ENCODE peak calls at places on chromosomes 3 and 15, in nine cellular contexts. G is SK-N-SH, F is brain microvascular endothelial cell, W is neural progenitor cell, M is dorsolateral prefrontal cortex, R is uterus, N is body of pancreas, P is fibroblast of lung, Y is transverse colon. J is an unnamed sample.

GRCh38 chr3:9214599-9214998 is 34.8 kb downstream of the SRGAP3 start:
- DNase-seq in R (no peak), Y (no peak), P (peak; percentile 87), M (no peak), N (no peak), W (no peak), G (no peak), F (peak; percentile 21), J (peak; percentile 52)

GRCh38 chr3:186121968-186122367 is 13.1 kb upstream of the ETV5 start:
- DNase-seq in R (no peak), M (no peak), G (no peak), N (peak; percentile 82), F (no peak), P (peak; percentile 2), W (no peak), Y (no peak), J (peak; percentile 57)

GRCh38 chr3:72137865-72138861 is 353.2 kb upstream of the PROK2 start:
- DNase-seq in R (no peak), M (no peak), P (no peak), N (no peak), F (no peak), Y (no peak), W (no peak), G (no peak), J (no peak)

GRCh38 chr3:30346927-30347320 is 259.5 kb upstream of the TGFBR2 start:
- DNase-seq in G (no peak), M (no peak), W (no peak), R (no peak), P (no peak), Y (no peak), N (no peak), F (no peak), J (no peak)

GRCh38 chr3:139893963-139894637 is 40.9 kb upstream of the CLSTN2 start:
- DNase-seq in W (no peak), M (no peak), P (no peak), G (no peak), F (no peak), N (no peak), Y (no peak), R (peak; percentile 38), J (no peak)

GRCh38 chr3:128726691-128727031 is 678 bp downstream of the RAB7A start:
- DNase-seq in Y (peak; percentile 73), R (peak; percentile 52), F (peak; percentile 65), M (peak; percentile 42), W (peak; percentile 48), N (peak; percentile 44), P (peak; percentile 75), G (no peak), J (peak; percentile 80)

GRCh38 chr3:168096210-168096795 is 579 bp upstream of the GOLIM4 start:
- DNase-seq in Y (peak; percentile 62), W (peak; percentile 67), N (peak; percentile 68), P (peak; percentile 95), G (peak; percentile 76), M (peak; percentile 26), R (no peak), F (peak; percentile 90), J (peak; percentile 78)

GRCh38 chr15:70066422-70066821 is 31.3 kb downstream of the TLE3 start:
- DNase-seq in W (no peak), R (no peak), N (no peak), F (no peak), P (peak; percentile 8), G (no peak), M (no peak), Y (no peak), J (no peak)

GRCh38 chr3:12158387-12159226 is at the start of gene TIMP4:
- DNase-seq in P (peak; percentile 52), R (peak; percentile 25), G (no peak), F (peak; percentile 51), Y (peak; percentile 59), W (peak; percentile 54), N (no peak), M (no peak), J (peak; percentile 34)

GRCh38 chr3:109081746-109082510 is 36.0 kb downstream of the MORC1 start:
- DNase-seq in F (peak; percentile 36), M (no peak), N (peak; percentile 45), W (peak; percentile 66), G (peak; percentile 34), Y (peak; percentile 14), R (no peak), P (peak; percentile 49), J (peak; percentile 43)

DNA sequence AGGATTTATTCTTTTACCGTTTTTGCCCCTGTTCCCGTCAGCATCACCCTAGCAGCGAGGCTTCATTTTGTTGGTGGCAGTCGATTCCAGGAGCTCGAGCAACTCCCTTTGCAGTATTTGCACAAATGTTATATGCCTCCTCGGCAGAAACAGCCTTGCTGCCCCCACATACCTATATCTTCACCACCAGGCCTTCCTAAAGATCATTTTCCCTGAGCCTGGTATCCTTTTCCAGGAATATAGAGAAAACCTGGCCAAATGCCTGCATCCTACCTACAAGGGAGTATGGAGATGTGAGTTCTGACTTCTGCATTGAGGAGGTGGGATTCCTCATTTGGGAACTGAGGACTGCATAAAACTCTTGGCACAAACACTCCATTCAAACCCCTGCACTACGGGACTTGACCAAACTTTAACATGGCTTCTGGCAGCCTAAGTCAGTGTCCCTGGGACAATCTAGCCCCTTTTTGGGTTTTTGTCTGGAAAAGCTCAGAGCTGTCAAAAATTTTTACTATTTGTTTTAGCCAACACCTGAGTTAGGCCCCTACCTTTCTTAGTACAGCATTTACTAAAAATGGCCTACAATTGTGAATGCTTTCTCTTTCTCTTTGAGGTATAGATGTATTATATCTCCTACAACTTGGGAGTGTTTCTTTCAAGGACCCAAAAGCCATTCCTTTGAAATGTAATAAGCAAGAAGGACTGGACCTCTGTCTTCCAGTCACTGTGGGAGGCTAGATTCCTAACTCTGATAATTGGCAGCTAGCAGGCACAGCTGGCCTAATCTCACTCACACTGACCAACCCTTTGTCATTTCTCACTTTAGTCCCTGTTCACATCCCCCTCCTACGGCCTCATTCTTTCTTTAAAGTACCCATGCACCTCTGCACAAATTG is 12.1 kb upstream of the UBE2Q2 start:
- DNase-seq in W (peak; percentile 88), F (no peak), M (no peak), P (no peak), R (no peak), N (no peak), G (peak; percentile 44), Y (no peak), J (no peak)
- H3K27ac ChIP-seq in W (no peak overlapping the region), F (no peak overlapping the region), M (no peak overlapping the region), P (no peak overlapping the region), R (no peak overlapping the region), N (no peak overlapping the region), G (no peak overlapping the region), Y (no peak overlapping the region), J (no peak overlapping the region)

GRCh38 chr15:57084178-57084577 is 165.7 kb downstream of the TCF12 start:
- DNase-seq in M (no peak), G (no peak), W (no peak), N (no peak), P (no peak), F (no peak), R (no peak), Y (no peak), J (no peak)

GRCh38 chr15:57085267-57085666 is 166.8 kb downstream of the TCF12 start:
- DNase-seq in W (no peak), N (no peak), G (no peak), R (no peak), P (peak; percentile 37), Y (no peak), F (no peak), M (no peak), J (no peak)

GRCh38 chr15:57079907-57080750 is 161.7 kb downstream of the TCF12 start:
- DNase-seq in R (no peak), M (no peak), Y (no peak), G (no peak), F (no peak), N (no peak), P (no peak), W (peak; percentile 71), J (no peak)

GRCh38 chr15:57079446-57079845 is 161.0 kb downstream of the TCF12 start:
- DNase-seq in W (peak; percentile 21), P (peak; percentile 44), N (no peak), F (no peak), G (no peak), Y (no peak), R (no peak), M (no peak), J (no peak)
- TF ChIP-seq CTCF in W (peak; percentile 26), P (no peak), N (no peak), F (peak; percentile 41), G (no peak), Y (no peak), R (no peak), M (peak; percentile 43), J (no peak)

DNA sequence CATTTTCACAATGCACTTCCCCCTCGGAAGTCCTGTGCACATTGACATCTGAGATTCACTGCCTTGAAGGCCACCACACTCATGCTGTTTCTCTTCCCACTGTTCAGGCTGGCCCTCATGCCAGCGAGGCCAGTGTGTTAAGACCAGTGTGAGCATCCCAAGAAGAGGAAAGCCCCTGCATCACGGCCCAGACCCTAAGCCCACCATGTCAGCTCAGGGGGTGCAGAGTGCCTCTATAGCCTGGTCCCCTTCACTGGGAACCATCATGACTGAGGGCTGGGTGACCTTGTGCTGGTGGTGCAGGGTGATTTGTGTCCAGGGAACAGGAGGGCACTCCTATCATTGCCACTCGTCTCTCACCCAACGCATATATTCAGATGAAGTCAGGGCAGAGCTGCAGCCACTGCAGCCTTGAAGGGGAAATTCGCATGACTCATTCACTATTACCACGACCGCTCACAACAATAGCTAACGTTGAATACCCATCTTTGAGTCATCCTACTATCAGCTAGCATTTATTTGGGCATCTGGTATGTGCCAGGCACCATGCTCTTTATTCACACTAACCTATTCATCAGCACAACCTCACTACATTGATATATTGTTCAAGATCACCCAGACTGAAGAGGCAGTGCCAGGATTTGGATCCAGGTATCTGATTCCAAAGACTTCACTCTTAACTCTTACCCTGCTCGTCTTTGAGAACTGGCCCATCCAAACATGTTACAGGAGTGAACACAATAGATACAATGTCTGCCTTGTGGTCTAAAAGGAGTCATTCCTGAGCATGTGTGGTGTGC is 58.8 kb upstream of the SLC6A11 start:
- DNase-seq in R (no peak), G (no peak), P (peak; percentile 65), Y (no peak), N (no peak), W (no peak), F (peak; percentile 40), M (no peak), J (peak; percentile 59)
- H3K27ac ChIP-seq in R (no peak overlapping the region), G (no peak overlapping the region), P (no peak overlapping the region), Y (no peak overlapping the region), N (no peak overlapping the region), W (no peak overlapping the region), F (no peak overlapping the region), M (no peak overlapping the region), J (no peak overlapping the region)

GRCh38 chr15:48972750-48973503 is 9.2 kb upstream of the SHC4 start:
- DNase-seq in G (no peak), R (no peak), W (no peak), N (no peak), P (no peak), M (no peak), F (no peak), Y (no peak), J (no peak)

GRCh38 chr15:48978638-48979037 is 14.9 kb upstream of the SHC4 start:
- DNase-seq in N (no peak), M (no peak), R (no peak), W (no peak), P (no peak), Y (no peak), F (no peak), G (no peak), J (no peak)

GRCh38 chr15:48976444-48977088 is 12.8 kb upstream of the SHC4 start:
- DNase-seq in R (no peak), M (no peak), N (no peak), Y (no peak), P (no peak), W (no peak), F (no peak), G (no peak), J (no peak)

GRCh38 chr15:48974865-48975264 is 11.1 kb upstream of the SHC4 start:
- DNase-seq in G (peak; percentile 54), P (peak; percentile 32), W (peak; percentile 64), M (no peak), N (no peak), Y (no peak), R (no peak), F (no peak), J (no peak)

GRCh38 chr15:48975713-48976419 is 12.1 kb upstream of the SHC4 start:
- DNase-seq in N (peak; percentile 77), Y (peak; percentile 75), M (peak; percentile 82), F (peak; percentile 69), P (peak; percentile 76), W (peak; percentile 95), R (peak; percentile 71), G (peak; percentile 93), J (peak; percentile 79)
- TF ChIP-seq CTCF in N (peak; percentile 50), Y (peak; percentile 94), M (peak; percentile 74), F (peak; percentile 63), P (peak; percentile 54), W (peak; percentile 90), R (peak; percentile 88), G (peak; percentile 85), J (peak; percentile 98)

J was measured in RWPE1.